ENCODE peak calls at places on chromosomes 16 and 17, in four cellular contexts. One of them, this sample, is unnamed.
A peak's percentile ranks its signal among the peaks of the same experiment; 100 is the strongest.

GRCh38 chr16:2782583-2783351 is 4.6 kb downstream of the PRSS33 start:
- DNase-seq in heart left ventricle: peak; percentile 15
- DNase-seq in naive thymus-derived CD4-positive, alpha-beta T cell: no peak
- DNase-seq in GM12878: no peak
- DNase-seq in this sample: no peak

GRCh38 chr16:56930516-56931252 is 1.3 kb upstream of the HERPUD1 start:
- DNase-seq in naive thymus-derived CD4-positive, alpha-beta T cell: no peak
- DNase-seq in GM12878: no peak
- DNase-seq in heart left ventricle: no peak
- DNase-seq in this sample: no peak

GRCh38 chr16:31216552-31217530 is at the start of gene PYDC1:
- DNase-seq in GM12878: no peak
- DNase-seq in naive thymus-derived CD4-positive, alpha-beta T cell: no peak
- DNase-seq in heart left ventricle: no peak
- DNase-seq in this sample: peak; percentile 20

GRCh38 chr17:60720763-60721531 is 43.3 kb downstream of the BCAS3 start:
- DNase-seq in GM12878: peak; percentile 24
- DNase-seq in naive thymus-derived CD4-positive, alpha-beta T cell: peak; percentile 54
- DNase-seq in heart left ventricle: no peak
- DNase-seq in this sample: peak; percentile 24

GRCh38 chr16:15523092-15523541 is 88.7 kb downstream of the BMERB1 start:
- DNase-seq in naive thymus-derived CD4-positive, alpha-beta T cell: no peak
- DNase-seq in heart left ventricle: peak; percentile 51
- DNase-seq in GM12878: no peak
- DNase-seq in this sample: no peak

GRCh38 chr17:6388416-6388815 is 46.5 kb downstream of the AIPL1 start:
- DNase-seq in naive thymus-derived CD4-positive, alpha-beta T cell: no peak
- DNase-seq in heart left ventricle: no peak
- DNase-seq in GM12878: no peak
- DNase-seq in this sample: no peak

GRCh38 chr17:80112471-80113032 is 11.2 kb downstream of the GAA start:
- DNase-seq in GM12878: no peak
- DNase-seq in heart left ventricle: no peak
- DNase-seq in naive thymus-derived CD4-positive, alpha-beta T cell: no peak
- DNase-seq in this sample: no peak

GRCh38 chr16:84228321-84228838 is 11.4 kb downstream of the KCNG4 start:
- DNase-seq in naive thymus-derived CD4-positive, alpha-beta T cell: no peak
- DNase-seq in heart left ventricle: peak; percentile 85
- DNase-seq in GM12878: no peak
- DNase-seq in this sample: peak; percentile 80

GRCh38 chr17:42682400-42683384 is at the start of gene CNTNAP1:
- DNase-seq in heart left ventricle: peak; percentile 69
- DNase-seq in GM12878: no peak
- DNase-seq in naive thymus-derived CD4-positive, alpha-beta T cell: no peak
- DNase-seq in this sample: peak; percentile 50

GRCh38 chr16:22814330-22815105 is 556 bp downstream of the HS3ST2 start:
- DNase-seq in GM12878: no peak
- DNase-seq in heart left ventricle: no peak
- DNase-seq in naive thymus-derived CD4-positive, alpha-beta T cell: no peak
- DNase-seq in this sample: no peak

GRCh38 chr16:72921620-72922019 is 126.3 kb downstream of the ZFHX3 start:
- DNase-seq in GM12878: no peak
- DNase-seq in heart left ventricle: peak; percentile 49
- DNase-seq in naive thymus-derived CD4-positive, alpha-beta T cell: no peak
- DNase-seq in this sample: peak; percentile 27

GRCh38 chr16:73176577-73177013 is 128.7 kb upstream of the ZFHX3 start:
- DNase-seq in naive thymus-derived CD4-positive, alpha-beta T cell: no peak
- DNase-seq in heart left ventricle: no peak
- DNase-seq in GM12878: no peak
- DNase-seq in this sample: no peak

GRCh38 chr16:56985962-56986360 is 3.4 kb upstream of the NLRC5 start:
- DNase-seq in GM12878: no peak
- DNase-seq in naive thymus-derived CD4-positive, alpha-beta T cell: no peak
- DNase-seq in heart left ventricle: no peak
- DNase-seq in this sample: no peak

GRCh38 chr17:60091908-60092331 is 13.2 kb upstream of the HEATR6 start:
- DNase-seq in naive thymus-derived CD4-positive, alpha-beta T cell: no peak
- DNase-seq in GM12878: no peak
- DNase-seq in heart left ventricle: no peak
- DNase-seq in this sample: no peak

GRCh38 chr16:68319185-68319908 is 8.5 kb downstream of the PRMT7 start:
- DNase-seq in heart left ventricle: no peak
- DNase-seq in GM12878: no peak
- DNase-seq in naive thymus-derived CD4-positive, alpha-beta T cell: no peak
- DNase-seq in this sample: no peak

GRCh38 chr16:65413861-65414260 is 292.0 kb upstream of the CDH11 start:
- DNase-seq in GM12878: no peak
- DNase-seq in naive thymus-derived CD4-positive, alpha-beta T cell: no peak
- DNase-seq in heart left ventricle: no peak
- DNase-seq in this sample: no peak

GRCh38 chr17:7503521-7503920 is 19.4 kb downstream of the POLR2A start:
- DNase-seq in naive thymus-derived CD4-positive, alpha-beta T cell: no peak
- DNase-seq in heart left ventricle: no peak
- DNase-seq in GM12878: no peak
- DNase-seq in this sample: no peak

GRCh38 chr17:40915199-40915661 is 22.2 kb downstream of the KRT23 start:
- DNase-seq in heart left ventricle: no peak
- DNase-seq in GM12878: peak; percentile 13
- DNase-seq in naive thymus-derived CD4-positive, alpha-beta T cell: no peak
- DNase-seq in this sample: no peak

GRCh38 chr17:70080541-70081347 is 5.7 kb downstream of the KCNJ16 start:
- DNase-seq in GM12878: no peak
- DNase-seq in naive thymus-derived CD4-positive, alpha-beta T cell: no peak
- DNase-seq in heart left ventricle: no peak
- DNase-seq in this sample: no peak

GRCh38 chr16:49556252-49557069 is 182.9 kb downstream of the C16orf78 start:
- DNase-seq in naive thymus-derived CD4-positive, alpha-beta T cell: no peak
- DNase-seq in GM12878: no peak
- DNase-seq in heart left ventricle: no peak
- DNase-seq in this sample: no peak

GRCh38 chr16:1200014-1200627 is 24.9 kb downstream of the TPSG1 start:
- DNase-seq in heart left ventricle: no peak
- DNase-seq in GM12878: no peak
- DNase-seq in naive thymus-derived CD4-positive, alpha-beta T cell: no peak
- DNase-seq in this sample: no peak

GRCh38 chr16:81556715-81557284 is 112.2 kb downstream of the CMIP start:
- DNase-seq in GM12878: no peak
- DNase-seq in naive thymus-derived CD4-positive, alpha-beta T cell: no peak
- DNase-seq in heart left ventricle: no peak
- DNase-seq in this sample: no peak

GRCh38 chr17:45146616-45147101 is 1.6 kb upstream of the HEXIM1 start:
- DNase-seq in naive thymus-derived CD4-positive, alpha-beta T cell: no peak
- DNase-seq in heart left ventricle: no peak
- DNase-seq in GM12878: no peak
- DNase-seq in this sample: no peak

GRCh38 chr17:17305282-17305801 is 2.2 kb downstream of the NT5M start:
- DNase-seq in naive thymus-derived CD4-positive, alpha-beta T cell: peak; percentile 58
- DNase-seq in GM12878: peak; percentile 50
- DNase-seq in heart left ventricle: no peak
- DNase-seq in this sample: no peak

GRCh38 chr16:84031556-84031955 is 11.0 kb downstream of the SLC38A8 start:
- DNase-seq in naive thymus-derived CD4-positive, alpha-beta T cell: no peak
- DNase-seq in GM12878: no peak
- DNase-seq in heart left ventricle: no peak
- DNase-seq in this sample: no peak

GRCh38 chr17:49471089-49471683 is 23.9 kb upstream of the NGFR start:
- DNase-seq in GM12878: no peak
- DNase-seq in naive thymus-derived CD4-positive, alpha-beta T cell: no peak
- DNase-seq in heart left ventricle: peak; percentile 63
- DNase-seq in this sample: peak; percentile 43

GRCh38 chr16:54901606-54902005 is 29.1 kb upstream of the IRX5 start:
- DNase-seq in GM12878: no peak
- DNase-seq in heart left ventricle: no peak
- DNase-seq in naive thymus-derived CD4-positive, alpha-beta T cell: no peak
- DNase-seq in this sample: no peak

GRCh38 chr17:67289174-67289876 is 44.3 kb upstream of the HELZ start:
- DNase-seq in heart left ventricle: peak; percentile 92
- DNase-seq in GM12878: no peak
- DNase-seq in naive thymus-derived CD4-positive, alpha-beta T cell: no peak
- DNase-seq in this sample: peak; percentile 87

GRCh38 chr17:36755586-36755985 is 154.2 kb downstream of the MRM1 start:
- DNase-seq in naive thymus-derived CD4-positive, alpha-beta T cell: peak; percentile 27
- DNase-seq in GM12878: no peak
- DNase-seq in heart left ventricle: no peak
- DNase-seq in this sample: no peak

GRCh38 chr17:17147821-17148220 is 58.3 kb downstream of the PLD6 start:
- DNase-seq in GM12878: no peak
- DNase-seq in naive thymus-derived CD4-positive, alpha-beta T cell: no peak
- DNase-seq in heart left ventricle: no peak
- DNase-seq in this sample: no peak

GRCh38 chr17:4968166-4968915 is 724 bp upstream of the SPAG7 start:
- DNase-seq in naive thymus-derived CD4-positive, alpha-beta T cell: no peak
- DNase-seq in heart left ventricle: peak; percentile 47
- DNase-seq in GM12878: no peak
- DNase-seq in this sample: no peak

GRCh38 chr16:81630632-81631026 is 148.5 kb upstream of the PLCG2 start:
- DNase-seq in heart left ventricle: no peak
- DNase-seq in naive thymus-derived CD4-positive, alpha-beta T cell: no peak
- DNase-seq in GM12878: no peak
- DNase-seq in this sample: no peak

GRCh38 chr17:19374136-19374535 is 4.2 kb upstream of the MAPK7 start:
- DNase-seq in naive thymus-derived CD4-positive, alpha-beta T cell: no peak
- DNase-seq in heart left ventricle: no peak
- DNase-seq in GM12878: no peak
- DNase-seq in this sample: no peak

GRCh38 chr16:77414752-77415231 is 20.0 kb downstream of the ADAMTS18 start:
- DNase-seq in heart left ventricle: no peak
- DNase-seq in naive thymus-derived CD4-positive, alpha-beta T cell: no peak
- DNase-seq in GM12878: no peak
- DNase-seq in this sample: no peak

GRCh38 chr16:85057212-85057889 is 29.8 kb downstream of the KIAA0513 start:
- DNase-seq in GM12878: no peak
- DNase-seq in naive thymus-derived CD4-positive, alpha-beta T cell: no peak
- DNase-seq in heart left ventricle: no peak
- DNase-seq in this sample: no peak

GRCh38 chr16:7990864-7991263 is 599.4 kb downstream of the TMEM114 start:
- DNase-seq in GM12878: no peak
- DNase-seq in naive thymus-derived CD4-positive, alpha-beta T cell: no peak
- DNase-seq in heart left ventricle: no peak
- DNase-seq in this sample: no peak

GRCh38 chr16:87581867-87582220 is 20.5 kb upstream of the JPH3 start:
- DNase-seq in naive thymus-derived CD4-positive, alpha-beta T cell: no peak
- DNase-seq in GM12878: no peak
- DNase-seq in heart left ventricle: peak; percentile 87
- DNase-seq in this sample: peak; percentile 78

GRCh38 chr17:17809527-17810373 is 27.0 kb downstream of the SREBF1 start:
- DNase-seq in GM12878: no peak
- DNase-seq in heart left ventricle: peak; percentile 66
- DNase-seq in naive thymus-derived CD4-positive, alpha-beta T cell: no peak
- DNase-seq in this sample: peak; percentile 61

GRCh38 chr17:19573075-19573474 is 39.4 kb downstream of the SLC47A1 start:
- DNase-seq in naive thymus-derived CD4-positive, alpha-beta T cell: no peak
- DNase-seq in GM12878: no peak
- DNase-seq in heart left ventricle: no peak
- DNase-seq in this sample: no peak

GRCh38 chr17:34366051-34366450 is 3.0 kb upstream of the CCL1 start:
- DNase-seq in GM12878: no peak
- DNase-seq in naive thymus-derived CD4-positive, alpha-beta T cell: no peak
- DNase-seq in heart left ventricle: no peak
- DNase-seq in this sample: no peak

GRCh38 chr17:82120148-82120547 is 22.1 kb upstream of the FASN start:
- DNase-seq in naive thymus-derived CD4-positive, alpha-beta T cell: peak; percentile 76
- DNase-seq in heart left ventricle: no peak
- DNase-seq in GM12878: no peak
- DNase-seq in this sample: no peak
- H3K4me3 ChIP-seq in naive thymus-derived CD4-positive, alpha-beta T cell: no peak overlapping the region
- H3K4me3 ChIP-seq in heart left ventricle: no peak overlapping the region
- H3K4me3 ChIP-seq in GM12878: no peak overlapping the region
- H3K4me3 ChIP-seq in this sample: no peak overlapping the region

DNA sequence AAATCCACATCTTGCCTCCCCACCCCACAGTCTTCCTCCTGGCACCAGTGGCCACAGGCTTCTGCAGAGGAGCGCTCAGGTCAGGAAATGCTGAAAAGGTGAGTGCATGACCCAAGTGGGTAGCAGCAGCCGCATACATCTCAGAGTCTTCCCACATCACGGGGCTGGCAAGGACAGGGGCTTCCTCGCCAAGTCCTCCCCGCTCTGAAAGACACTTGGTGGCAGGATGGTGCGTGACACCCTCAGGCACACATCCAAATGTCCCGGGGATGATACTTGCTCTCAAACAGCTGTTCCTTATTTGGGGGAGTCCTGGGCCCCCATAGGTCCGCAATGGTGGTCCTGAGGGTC is 8.8 kb upstream of the SLC16A5 start:
- DNase-seq in heart left ventricle: no peak
- DNase-seq in naive thymus-derived CD4-positive, alpha-beta T cell: no peak
- DNase-seq in GM12878: no peak
- DNase-seq in this sample: no peak
- H3K27ac ChIP-seq in heart left ventricle: no peak overlapping the region
- H3K27ac ChIP-seq in naive thymus-derived CD4-positive, alpha-beta T cell: no peak overlapping the region
- H3K27ac ChIP-seq in GM12878: peak overlapping the region; percentile 64
- H3K27ac ChIP-seq in this sample: no peak overlapping the region

GRCh38 chr16:50722960-50723359 is 18.9 kb upstream of the CYLD start:
- DNase-seq in naive thymus-derived CD4-positive, alpha-beta T cell: no peak
- DNase-seq in GM12878: no peak
- DNase-seq in heart left ventricle: no peak
- DNase-seq in this sample: no peak
- H3K4me1 ChIP-seq in naive thymus-derived CD4-positive, alpha-beta T cell: peaks cover 22% of the 10 kb centered on the region
- H3K4me1 ChIP-seq in GM12878: no peaks in the 10 kb centered on the region
- H3K4me1 ChIP-seq in heart left ventricle: no peaks in the 10 kb centered on the region
- H3K4me1 ChIP-seq in this sample: no peaks in the 10 kb centered on the region

DNA sequence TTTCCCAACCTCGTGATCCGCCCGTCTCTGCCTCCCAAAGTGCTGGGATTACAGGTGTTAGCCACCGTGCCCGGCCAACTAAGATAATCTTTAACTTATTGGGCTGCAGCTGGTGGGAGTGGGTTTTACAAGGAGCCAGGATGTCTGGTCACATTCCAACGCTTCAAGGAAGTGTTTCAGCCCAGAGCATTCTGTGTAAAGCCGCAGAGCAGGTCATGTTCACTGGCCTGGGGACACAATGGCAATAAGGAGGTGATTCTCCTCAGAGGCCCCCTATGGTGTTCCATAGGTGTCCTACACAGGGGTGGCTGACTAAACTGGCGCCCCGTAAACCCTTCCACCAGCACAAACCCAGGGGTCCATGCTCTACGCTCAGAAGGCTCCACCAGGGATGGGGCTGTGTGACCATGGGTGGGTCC is 1.2 kb downstream of the QPRT start:
- DNase-seq in heart left ventricle: no peak
- DNase-seq in GM12878: no peak
- DNase-seq in naive thymus-derived CD4-positive, alpha-beta T cell: no peak
- DNase-seq in this sample: no peak
- H3K4me3 ChIP-seq in heart left ventricle: peak overlapping the region; percentile 50
- H3K4me3 ChIP-seq in GM12878: peak overlapping the region; percentile 84
- H3K4me3 ChIP-seq in naive thymus-derived CD4-positive, alpha-beta T cell: no peak overlapping the region
- H3K4me3 ChIP-seq in this sample: no peak overlapping the region